ENCODE peak calls at places on chromosomes 2 and 18, in four cellular contexts. One of them, this sample, is unnamed. For H3K4me1, the result is how much of the 10 kb centered on the place peaks cover.

GRCh38 chr2:68466361-68466777 is 725 bp downstream of the FBXO48 start:
- DNase-seq in tibial artery: no peak
- DNase-seq in fibroblast of lung: peak
- DNase-seq in spleen: no peak
- DNase-seq in this sample: no peak

GRCh38 chr2:142223309-142223708 is 92.5 kb upstream of the LRP1B start:
- DNase-seq in tibial artery: no peak
- DNase-seq in fibroblast of lung: no peak
- DNase-seq in spleen: no peak
- DNase-seq in this sample: no peak

GRCh38 chr2:128315122-128315828 is 3.4 kb downstream of the HS6ST1 start:
- DNase-seq in tibial artery: peak
- DNase-seq in fibroblast of lung: no peak
- DNase-seq in spleen: no peak
- DNase-seq in this sample: peak

GRCh38 chr2:235493402-235493774 is 455 bp upstream of the AGAP1 start:
- DNase-seq in tibial artery: no peak
- DNase-seq in fibroblast of lung: peak
- DNase-seq in spleen: no peak
- DNase-seq in this sample: no peak

GRCh38 chr2:9002637-9003365 is 683 bp downstream of the MBOAT2 start:
- DNase-seq in tibial artery: peak
- DNase-seq in fibroblast of lung: peak
- DNase-seq in spleen: peak
- DNase-seq in this sample: peak

GRCh38 chr2:205768815-205769493 is 86.7 kb downstream of the NRP2 start:
- DNase-seq in tibial artery: no peak
- DNase-seq in fibroblast of lung: peak
- DNase-seq in spleen: no peak
- DNase-seq in this sample: no peak

GRCh38 chr2:121868652-121869051 is 113.2 kb downstream of the TSN start:
- DNase-seq in tibial artery: no peak
- DNase-seq in fibroblast of lung: peak
- DNase-seq in spleen: no peak
- DNase-seq in this sample: no peak

GRCh38 chr2:98701230-98701629 is 29.7 kb downstream of the MGAT4A start:
- DNase-seq in tibial artery: no peak
- DNase-seq in fibroblast of lung: peak
- DNase-seq in spleen: no peak
- DNase-seq in this sample: no peak

GRCh38 chr2:177281400-177282021 is 17.0 kb upstream of the NFE2L2 start:
- DNase-seq in tibial artery: no peak
- DNase-seq in fibroblast of lung: no peak
- DNase-seq in spleen: no peak
- DNase-seq in this sample: peak

GRCh38 chr2:29528891-29529520 is 392.4 kb downstream of the ALK start:
- DNase-seq in tibial artery: no peak
- DNase-seq in fibroblast of lung: peak
- DNase-seq in spleen: no peak
- DNase-seq in this sample: peak

GRCh38 chr2:50746526-50746925 is 285.4 kb downstream of the NRXN1 start:
- DNase-seq in tibial artery: no peak
- DNase-seq in fibroblast of lung: peak
- DNase-seq in spleen: no peak
- DNase-seq in this sample: no peak

GRCh38 chr2:86790828-86791561 is at the start of gene CD8A:
- DNase-seq in tibial artery: no peak
- DNase-seq in fibroblast of lung: peak
- DNase-seq in spleen: peak
- DNase-seq in this sample: no peak

GRCh38 chr2:68653538-68653982 is 10.2 kb downstream of the PROKR1 start:
- DNase-seq in tibial artery: no peak
- DNase-seq in fibroblast of lung: peak
- DNase-seq in spleen: no peak
- DNase-seq in this sample: peak

GRCh38 chr2:96092580-96092877 is 23.8 kb downstream of the ADRA2B start:
- DNase-seq in tibial artery: no peak
- DNase-seq in fibroblast of lung: no peak
- DNase-seq in spleen: peak
- DNase-seq in this sample: no peak

GRCh38 chr2:33577660-33578059 is 21.4 kb downstream of the FAM98A start:
- DNase-seq in tibial artery: no peak
- DNase-seq in fibroblast of lung: peak
- DNase-seq in spleen: no peak
- DNase-seq in this sample: no peak

GRCh38 chr2:72136349-72136748 is 11.3 kb downstream of the CYP26B1 start:
- DNase-seq in tibial artery: peak
- DNase-seq in fibroblast of lung: no peak
- DNase-seq in spleen: peak
- DNase-seq in this sample: peak

GRCh38 chr2:190837991-190838390 is 42.6 kb upstream of the GLS start:
- DNase-seq in tibial artery: no peak
- DNase-seq in fibroblast of lung: peak
- DNase-seq in spleen: no peak
- DNase-seq in this sample: no peak
- H3K4me3 ChIP-seq in tibial artery: no peak
- H3K4me3 ChIP-seq in fibroblast of lung: no peak
- H3K4me3 ChIP-seq in spleen: no peak
- H3K4me3 ChIP-seq in this sample: no peak

DNA sequence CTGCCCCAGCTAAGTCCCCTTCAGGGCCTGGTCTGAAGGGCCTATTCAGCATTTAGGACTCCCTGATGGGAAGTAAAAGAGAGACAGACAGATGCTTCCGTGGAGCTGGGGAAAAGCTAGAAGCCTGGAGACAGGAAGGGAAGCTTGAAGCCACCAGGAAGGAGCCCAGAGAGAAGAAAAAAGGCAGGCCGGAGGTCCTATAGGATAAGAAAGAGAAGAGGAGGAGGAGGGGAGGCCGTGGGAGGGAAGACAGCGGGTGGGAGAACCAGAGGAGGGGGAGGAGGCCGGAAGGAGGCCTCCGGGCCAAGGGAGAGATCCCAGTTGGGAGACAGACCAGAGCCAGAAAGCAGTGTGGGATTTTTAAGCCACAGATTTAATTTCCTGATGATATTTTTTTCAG is 107.1 kb upstream of the PKDCC start:
- DNase-seq in tibial artery: peak
- DNase-seq in fibroblast of lung: no peak
- DNase-seq in spleen: no peak
- DNase-seq in this sample: no peak
- H3K4me1 ChIP-seq in tibial artery: under half
- H3K4me1 ChIP-seq in fibroblast of lung: under half
- H3K4me1 ChIP-seq in spleen: under half
- H3K4me1 ChIP-seq in this sample: under half

GRCh38 chr2:151947524-151948165 is 119.4 kb upstream of the ARL5A start:
- DNase-seq in tibial artery: peak
- DNase-seq in fibroblast of lung: no peak
- DNase-seq in spleen: no peak
- DNase-seq in this sample: peak
- H3K4me3 ChIP-seq in tibial artery: peak
- H3K4me3 ChIP-seq in fibroblast of lung: no peak
- H3K4me3 ChIP-seq in spleen: peak
- H3K4me3 ChIP-seq in this sample: peak

DNA sequence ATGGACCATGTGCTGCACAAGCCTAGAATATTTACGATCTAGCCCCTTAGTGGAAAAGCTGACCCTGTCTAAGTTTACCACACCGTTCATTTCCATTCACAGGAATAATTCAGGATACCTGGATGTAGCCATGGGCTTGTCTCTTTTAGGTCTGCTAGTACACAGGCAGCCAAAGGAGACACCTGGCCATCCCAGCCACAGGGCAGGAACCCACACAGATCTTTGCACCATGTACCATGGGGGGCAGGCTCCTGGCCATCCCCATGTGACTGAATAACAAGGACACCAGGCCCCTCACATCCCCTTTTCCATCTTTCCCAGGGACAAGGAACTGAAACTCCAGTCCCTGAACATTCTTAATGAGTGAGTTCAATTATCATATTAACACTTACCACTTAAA is 467.3 kb upstream of the MYT1L start:
- DNase-seq in tibial artery: peak
- DNase-seq in fibroblast of lung: no peak
- DNase-seq in spleen: no peak
- DNase-seq in this sample: no peak
- H3K4me1 ChIP-seq in tibial artery: under half
- H3K4me1 ChIP-seq in fibroblast of lung: under half
- H3K4me1 ChIP-seq in spleen: under half
- H3K4me1 ChIP-seq in this sample: under half

GRCh38 chr18:9029131-9029530 is 73.4 kb upstream of the NDUFV2 start:
- DNase-seq in tibial artery: no peak
- DNase-seq in fibroblast of lung: no peak
- DNase-seq in spleen: no peak
- DNase-seq in this sample: no peak
- H3K4me3 ChIP-seq in tibial artery: no peak
- H3K4me3 ChIP-seq in fibroblast of lung: no peak
- H3K4me3 ChIP-seq in spleen: no peak
- H3K4me3 ChIP-seq in this sample: no peak

GRCh38 chr2:54572262-54572635 is 116.1 kb downstream of the SPTBN1 start:
- DNase-seq in tibial artery: no peak
- DNase-seq in fibroblast of lung: peak
- DNase-seq in spleen: no peak
- DNase-seq in this sample: no peak

GRCh38 chr2:54574860-54575247 is 118.7 kb downstream of the SPTBN1 start:
- DNase-seq in tibial artery: no peak
- DNase-seq in fibroblast of lung: no peak
- DNase-seq in spleen: no peak
- DNase-seq in this sample: no peak

GRCh38 chr2:54572636-54573531 is 116.8 kb downstream of the SPTBN1 start:
- DNase-seq in tibial artery: no peak
- DNase-seq in fibroblast of lung: peak
- DNase-seq in spleen: no peak
- DNase-seq in this sample: peak

GRCh38 chr2:54574107-54574859 is 118.2 kb downstream of the SPTBN1 start:
- DNase-seq in tibial artery: no peak
- DNase-seq in fibroblast of lung: peak
- DNase-seq in spleen: no peak
- DNase-seq in this sample: no peak

DNA sequence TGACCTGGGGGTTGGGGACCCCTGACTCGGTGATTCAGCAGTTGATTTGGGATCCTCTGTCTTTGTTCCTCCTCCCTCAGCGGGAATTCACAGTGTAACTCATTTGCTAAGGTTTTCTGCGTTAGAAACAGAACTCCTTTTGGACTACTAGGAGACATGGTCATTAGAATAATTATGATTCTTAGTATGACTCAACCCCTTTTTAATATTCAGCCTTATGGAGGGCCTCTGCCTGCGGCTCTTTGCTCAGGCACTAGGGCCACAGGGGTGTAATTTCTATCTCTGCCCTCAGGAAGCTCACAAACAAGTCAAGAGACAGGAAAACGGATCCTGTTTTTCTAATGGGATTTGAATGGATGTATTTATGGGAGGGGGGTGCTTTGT is 117.4 kb downstream of the SPTBN1 start:
- DNase-seq in tibial artery: no peak
- DNase-seq in fibroblast of lung: no peak
- DNase-seq in spleen: no peak
- DNase-seq in this sample: no peak
- H3K4me1 ChIP-seq in tibial artery: under half
- H3K4me1 ChIP-seq in fibroblast of lung: half or more
- H3K4me1 ChIP-seq in spleen: half or more
- H3K4me1 ChIP-seq in this sample: under half

GRCh38 chr2:11133238-11133935 is 21.9 kb upstream of the SLC66A3 start:
- DNase-seq in tibial artery: no peak
- DNase-seq in fibroblast of lung: no peak
- DNase-seq in spleen: peak
- DNase-seq in this sample: no peak
- H3K4me3 ChIP-seq in tibial artery: peak
- H3K4me3 ChIP-seq in fibroblast of lung: peak
- H3K4me3 ChIP-seq in spleen: peak
- H3K4me3 ChIP-seq in this sample: peak

GRCh38 chr2:25294573-25295462 is 46.9 kb downstream of the DNMT3A start:
- DNase-seq in tibial artery: peak
- DNase-seq in fibroblast of lung: peak
- DNase-seq in spleen: peak
- DNase-seq in this sample: peak

GRCh38 chr2:25300001-25300400 is 41.7 kb downstream of the DNMT3A start:
- DNase-seq in tibial artery: no peak
- DNase-seq in fibroblast of lung: no peak
- DNase-seq in spleen: no peak
- DNase-seq in this sample: no peak

GRCh38 chr2:25295654-25296053 is 46.1 kb downstream of the DNMT3A start:
- DNase-seq in tibial artery: no peak
- DNase-seq in fibroblast of lung: no peak
- DNase-seq in spleen: no peak
- DNase-seq in this sample: no peak

GRCh38 chr2:25298776-25299431 is 42.8 kb downstream of the DNMT3A start:
- DNase-seq in tibial artery: no peak
- DNase-seq in fibroblast of lung: no peak
- DNase-seq in spleen: no peak
- DNase-seq in this sample: no peak

DNA sequence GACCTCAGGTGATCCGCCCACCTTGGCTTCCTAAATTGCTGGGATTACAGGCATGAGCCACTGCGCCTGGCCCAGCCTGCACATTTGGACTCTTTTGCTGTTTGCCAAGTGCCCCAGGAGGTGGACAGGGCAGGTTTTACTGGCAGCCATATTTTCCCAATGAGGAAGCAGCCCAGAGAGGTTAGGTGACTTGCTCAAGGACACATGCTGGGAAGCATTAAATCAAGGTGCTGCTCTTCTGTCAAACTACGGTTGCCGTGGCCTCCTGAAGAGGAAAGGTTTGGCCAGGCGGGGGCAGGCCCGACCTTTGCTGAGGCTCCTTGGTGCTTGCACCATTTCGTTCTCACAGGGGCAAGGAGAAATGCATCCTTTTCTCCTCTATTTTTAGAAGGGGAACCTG is 44.0 kb downstream of the DNMT3A start:
- DNase-seq in tibial artery: no peak
- DNase-seq in fibroblast of lung: no peak
- DNase-seq in spleen: no peak
- DNase-seq in this sample: no peak
- H3K4me1 ChIP-seq in tibial artery: under half
- H3K4me1 ChIP-seq in fibroblast of lung: under half
- H3K4me1 ChIP-seq in spleen: half or more
- H3K4me1 ChIP-seq in this sample: under half

This sample was measured in aorta.